ENCODE peak calls at places on chromosome 16, in five cellular contexts. E is HT1080; N is WERI-Rb-1; D is activated CD4-positive, alpha-beta T cell treated with anti-CD3 and anti-CD28 coated beads for 1 hour; C is HuH-7.5. X is an unnamed sample.

GRCh38 chr16:23362460-23363317 is 60.6 kb downstream of the SCNN1B start:
- DNase-seq in E (no peak), N (no peak), D (no peak), C (no peak), X (no peak)

GRCh38 chr16:25012525-25012991 is 2.6 kb downstream of the ARHGAP17 start:
- DNase-seq in E (no peak), N (no peak), D (no peak), C (no peak), X (no peak)

GRCh38 chr16:154223-155030 is 2.0 kb downstream of the HBZ start:
- DNase-seq in E (no peak), N (peak), D (no peak), C (no peak), X (no peak)

GRCh38 chr16:660459-661183 is 7.3 kb upstream of the RHOT2 start:
- DNase-seq in E (no peak), N (peak), D (peak), C (no peak), X (peak)

GRCh38 chr16:25097304-25097988 is 14.1 kb upstream of the LCMT1 start:
- DNase-seq in E (no peak), N (no peak), D (no peak), C (no peak), X (no peak)

GRCh38 chr16:76885776-76886175 is 305.2 kb upstream of the MON1B start:
- DNase-seq in E (no peak), N (no peak), D (no peak), C (no peak), X (no peak)

GRCh38 chr16:67466581-67466980 is 14.4 kb downstream of the ATP6V0D1 start:
- DNase-seq in E (no peak), N (no peak), D (no peak), C (no peak), X (no peak)

GRCh38 chr16:1290860-1291575 is 18.4 kb upstream of the UBE2I start:
- DNase-seq in E (no peak), N (no peak), D (no peak), C (no peak), X (no peak)

GRCh38 chr16:87653234-87653633 is 50.9 kb downstream of the JPH3 start:
- DNase-seq in E (no peak), N (peak), D (no peak), C (peak), X (no peak)

GRCh38 chr16:60605176-60605575 is 1431.1 kb downstream of the CDH8 start:
- DNase-seq in E (peak), N (no peak), D (no peak), C (no peak), X (no peak)

GRCh38 chr16:30660424-30661251 is 2.4 kb downstream of the FBRS start:
- DNase-seq in E (no peak), N (no peak), D (peak), C (no peak), X (peak)

GRCh38 chr16:81076566-81077076 is 417 bp downstream of the C16orf46 start:
- DNase-seq in E (peak), N (peak), D (peak), C (peak), X (peak)

GRCh38 chr16:84535851-84536250 is 31.4 kb upstream of the MEAK7 start:
- DNase-seq in E (no peak), N (no peak), D (no peak), C (no peak), X (no peak)

GRCh38 chr16:85079785-85080602 is 32.3 kb downstream of the CIBAR2 start:
- DNase-seq in E (no peak), N (peak), D (no peak), C (no peak), X (no peak)

GRCh38 chr16:87702325-87702811 is 63.4 kb downstream of the KLHDC4 start:
- DNase-seq in E (no peak), N (peak), D (no peak), C (peak), X (no peak)

GRCh38 chr16:10619271-10619849 is 39.0 kb upstream of the EMP2 start:
- DNase-seq in E (no peak), N (no peak), D (no peak), C (no peak), X (no peak)

GRCh38 chr16:47848481-47849109 is 307.2 kb downstream of the ABCC12 start:
- DNase-seq in E (no peak), N (no peak), D (no peak), C (no peak), X (no peak)

GRCh38 chr16:75256059-75256870 is 4.8 kb upstream of the BCAR1 start:
- DNase-seq in E (no peak), N (peak), D (no peak), C (no peak), X (no peak)

GRCh38 chr16:1538804-1539520 is 5.5 kb downstream of the TMEM204 start:
- DNase-seq in E (no peak), N (peak), D (no peak), C (no peak), X (no peak)

GRCh38 chr16:81697321-81697885 is 81.7 kb upstream of the PLCG2 start:
- DNase-seq in E (peak), N (peak), D (peak), C (peak), X (peak)

GRCh38 chr16:17962726-17963125 is 373.8 kb downstream of the NPIPA8 start:
- DNase-seq in E (no peak), N (no peak), D (no peak), C (no peak), X (no peak)

X was measured in effector memory CD4-positive, alpha-beta T cell.